ENCODE peak calls at places on chromosomes 12 and 14, in five cellular contexts. H is HCT116, C is RWPE2, M is A549, D is kidney. E is an unnamed sample.
A peak's percentile ranks its signal among the peaks of the same experiment; 100 is the strongest.

GRCh38 chr14:80781968-80782367 is 159.6 kb downstream of the CEP128 start:
- DNase-seq in H (no peak), C (no peak), M (no peak), D (no peak), E (no peak)

GRCh38 chr14:38238881-38239280 is 17.0 kb downstream of the CLEC14A start:
- DNase-seq in H (no peak), C (no peak), M (no peak), D (no peak), E (no peak)

GRCh38 chr14:84468153-84468552 is 1061.8 kb upstream of the FLRT2 start:
- DNase-seq in H (no peak), C (no peak), M (no peak), D (no peak), E (no peak)

GRCh38 chr12:22101749-22102243 is 55.8 kb downstream of the CMAS start:
- DNase-seq in H (no peak), C (peak; percentile 66), M (no peak), D (no peak), E (peak; percentile 32)

GRCh38 chr12:65879878-65880277 is 55.6 kb downstream of the HMGA2 start:
- DNase-seq in H (no peak), C (no peak), M (no peak), D (no peak), E (no peak)

GRCh38 chr12:32098112-32098511 is 8.5 kb upstream of the BICD1 start:
- DNase-seq in H (no peak), C (no peak), M (no peak), D (no peak), E (no peak)

GRCh38 chr12:92827836-92828431 is 101.2 kb downstream of the EEA1 start:
- DNase-seq in H (peak; percentile 28), C (no peak), M (peak; percentile 36), D (no peak), E (no peak)

GRCh38 chr12:130826151-130826801 is 12.8 kb downstream of the STX2 start:
- DNase-seq in H (no peak), C (no peak), M (peak; percentile 53), D (peak; percentile 79), E (no peak)

GRCh38 chr14:28773917-28774691 is 7.5 kb downstream of the FOXG1 start:
- DNase-seq in H (no peak), C (peak; percentile 61), M (no peak), D (no peak), E (no peak)

GRCh38 chr12:613996-614726 is 49.1 kb downstream of the NINJ2 start:
- DNase-seq in H (no peak), C (no peak), M (no peak), D (no peak), E (no peak)

GRCh38 chr12:105506678-105507310 is 176.3 kb downstream of the C12orf75 start:
- DNase-seq in H (no peak), C (no peak), M (no peak), D (no peak), E (no peak)

GRCh38 chr14:42224053-42224888 is 617.6 kb downstream of the LRFN5 start:
- DNase-seq in H (peak; percentile 37), C (peak; percentile 69), M (peak; percentile 19), D (no peak), E (peak; percentile 37)

GRCh38 chr12:6279631-6280030 is 30.9 kb upstream of the PLEKHG6 start:
- DNase-seq in H (no peak), C (no peak), M (no peak), D (peak; percentile 51), E (no peak)

GRCh38 chr12:1776139-1776975 is 44.0 kb upstream of the LRTM2 start:
- DNase-seq in H (no peak), C (no peak), M (peak; percentile 65), D (no peak), E (no peak)

GRCh38 chr12:111413442-111414086 is 7.8 kb downstream of the SH2B3 start:
- DNase-seq in H (no peak), C (no peak), M (no peak), D (peak; percentile 71), E (peak; percentile 68)

GRCh38 chr12:32083489-32083888 is 23.2 kb upstream of the BICD1 start:
- DNase-seq in H (no peak), C (no peak), M (no peak), D (no peak), E (no peak)

GRCh38 chr14:59695198-59695597 is 118.6 kb upstream of the CCDC175 start:
- DNase-seq in H (no peak), C (no peak), M (no peak), D (no peak), E (no peak)

GRCh38 chr12:59620326-59620725 is 24.5 kb downstream of the SLC16A7 start:
- DNase-seq in H (no peak), C (no peak), M (no peak), D (no peak), E (no peak)

GRCh38 chr12:127550271-127550670 is 716.7 kb upstream of the TMEM132C start:
- DNase-seq in H (no peak), C (no peak), M (no peak), D (no peak), E (no peak)

GRCh38 chr14:35419429-35419841 is 14.9 kb upstream of the NFKBIA start:
- DNase-seq in H (no peak), C (no peak), M (no peak), D (no peak), E (no peak)

GRCh38 chr12:31232361-31232965 is 93.5 kb downstream of the SINHCAF start:
- DNase-seq in H (no peak), C (no peak), M (no peak), D (no peak), E (no peak)

GRCh38 chr12:57583008-57583831 is 7.8 kb upstream of the PIP4K2C start:
- DNase-seq in H (peak; percentile 76), C (no peak), M (peak; percentile 96), D (no peak), E (no peak)

GRCh38 chr12:57535764-57536596 is 11.0 kb downstream of the DCTN2 start:
- DNase-seq in H (no peak), C (no peak), M (no peak), D (no peak), E (no peak)

GRCh38 chr12:26648066-26648465 is 184.9 kb downstream of the ITPR2 start:
- DNase-seq in H (no peak), C (no peak), M (no peak), D (no peak), E (no peak)

GRCh38 chr14:99549684-99550083 is 54.3 kb downstream of the CCDC85C start:
- DNase-seq in H (no peak), C (no peak), M (no peak), D (no peak), E (no peak)

GRCh38 chr12:100254876-100255275 is 12.0 kb downstream of the DEPDC4 start:
- DNase-seq in H (no peak), C (no peak), M (no peak), D (no peak), E (no peak)

GRCh38 chr14:104092931-104093365 is 7.4 kb downstream of the ASPG start:
- DNase-seq in H (no peak), C (no peak), M (no peak), D (peak; percentile 71), E (peak; percentile 34)

GRCh38 chr12:67275380-67275913 is 6.3 kb downstream of the CAND1 start:
- DNase-seq in H (no peak), C (no peak), M (no peak), D (no peak), E (no peak)

GRCh38 chr12:130186631-130187269 is 24.5 kb downstream of the FZD10 start:
- DNase-seq in H (no peak), C (peak; percentile 91), M (peak; percentile 24), D (no peak), E (no peak)

DNA sequence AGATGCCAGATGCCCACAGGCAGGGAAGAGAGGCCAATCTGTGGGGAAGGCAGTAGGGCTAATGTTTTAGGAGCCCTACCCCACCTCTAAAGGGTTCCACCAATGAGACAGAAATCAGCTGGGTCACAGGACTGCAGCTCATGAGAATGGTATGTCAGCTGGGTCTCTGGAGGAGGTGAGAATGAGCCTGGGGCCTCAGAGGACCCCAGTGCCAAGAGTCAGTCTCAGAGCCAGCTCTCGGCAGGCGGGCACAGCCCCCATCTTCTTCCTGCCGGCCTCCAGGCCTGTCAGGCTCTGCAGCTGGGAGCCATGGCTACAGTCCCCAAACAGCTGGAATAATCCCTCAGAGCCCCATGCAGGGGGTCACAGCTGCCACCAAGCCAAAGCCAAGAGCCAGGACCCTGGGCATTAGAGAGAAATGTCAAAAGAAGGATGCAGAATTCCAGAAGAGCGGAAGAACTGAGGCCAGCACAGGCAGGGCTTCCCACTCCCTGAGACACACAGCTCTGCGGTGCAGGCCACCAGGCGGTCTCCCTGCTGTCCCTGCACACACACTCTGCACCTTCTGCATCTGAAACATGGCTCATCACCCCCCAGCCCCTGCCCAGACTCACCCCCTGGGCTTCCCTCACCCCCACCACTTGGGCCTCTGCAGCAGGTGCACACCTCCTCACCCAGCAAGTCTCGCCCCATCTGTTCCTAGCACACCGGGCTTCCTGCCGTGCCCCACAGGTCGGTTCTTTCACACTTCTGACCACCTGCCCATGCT is 26.0 kb downstream of the ITPK1 start:
- DNase-seq in H (no peak), C (no peak), M (no peak), D (peak; percentile 57), E (peak; percentile 53)
- H3K4me1 ChIP-seq in H (peaks cover 7% of the 10 kb centered on the region), C (peaks cover 27% of the 10 kb centered on the region), M (peaks cover 15% of the 10 kb centered on the region), D (peaks cover 32% of the 10 kb centered on the region), E (peaks cover 36% of the 10 kb centered on the region)

GRCh38 chr14:52446355-52446754 is 106.0 kb downstream of the TXNDC16 start:
- DNase-seq in H (no peak), C (no peak), M (no peak), D (no peak), E (no peak)

GRCh38 chr14:52443506-52443905 is 108.8 kb downstream of the TXNDC16 start:
- DNase-seq in H (no peak), C (no peak), M (no peak), D (no peak), E (no peak)

GRCh38 chr14:52442602-52443001 is 109.7 kb downstream of the TXNDC16 start:
- DNase-seq in H (no peak), C (no peak), M (no peak), D (no peak), E (no peak)

GRCh38 chr14:52447236-52447635 is 105.1 kb downstream of the TXNDC16 start:
- DNase-seq in H (no peak), C (no peak), M (no peak), D (no peak), E (no peak)
- H3K9me3 ChIP-seq in H (no peaks in the 10 kb centered on the region), C (no peaks in the 10 kb centered on the region), M (no peaks in the 10 kb centered on the region), D (no peaks in the 10 kb centered on the region), E (no peaks in the 10 kb centered on the region)

GRCh38 chr14:54901380-54902142 is 1.1 kb downstream of the GCH1 start:
- DNase-seq in H (no peak), C (no peak), M (peak; percentile 15), D (no peak), E (no peak)

GRCh38 chr14:54902521-54903420 is at the start of gene GCH1:
- DNase-seq in H (peak; percentile 61), C (peak; percentile 77), M (peak; percentile 69), D (peak; percentile 87), E (peak; percentile 88)

GRCh38 chr14:54906075-54906474 is 3.4 kb upstream of the GCH1 start:
- DNase-seq in H (no peak), C (no peak), M (no peak), D (no peak), E (no peak)

DNA sequence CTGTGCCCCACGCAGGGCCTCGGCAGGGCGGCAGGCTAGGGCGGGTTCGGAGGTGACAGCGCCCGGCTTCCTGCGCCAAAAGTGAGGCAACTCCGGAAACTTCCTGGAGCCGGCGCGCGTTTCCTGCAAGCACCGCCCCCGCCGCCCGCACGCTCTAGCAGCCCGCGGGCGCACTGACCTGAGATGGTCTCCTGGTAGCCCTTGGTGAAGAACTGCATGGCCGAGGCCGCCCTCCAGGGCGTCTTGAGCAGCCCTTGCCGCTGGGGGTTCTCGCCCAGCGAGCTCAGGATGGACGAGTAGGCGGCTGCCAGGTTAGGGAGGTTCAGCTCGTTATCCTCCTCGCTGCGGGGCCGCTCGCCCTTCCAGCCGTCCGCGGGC is 494 bp downstream of the GCH1 start:
- DNase-seq in H (peak; percentile 41), C (peak; percentile 79), M (peak; percentile 35), D (peak; percentile 89), E (peak; percentile 73)
- H3K27ac ChIP-seq in H (peak overlapping the region; percentile 90), C (peak overlapping the region; percentile 22), M (peak overlapping the region; percentile 63), D (peak overlapping the region; percentile 79), E (peak overlapping the region; percentile 48)

GRCh38 chr12:108311605-108312004 is 27.5 kb downstream of the CMKLR1 start:
- DNase-seq in H (no peak), C (no peak), M (no peak), D (no peak), E (no peak)
- H3K4me1 ChIP-seq in H (no peaks in the 10 kb centered on the region), C (no peaks in the 10 kb centered on the region), M (no peaks in the 10 kb centered on the region), D (peaks cover 24% of the 10 kb centered on the region), E (peaks cover 19% of the 10 kb centered on the region)

E was measured in right cardiac atrium.